ENCODE peak calls at places on chromosomes 11 and 22, in seven cellular contexts. One of them, this sample, is unnamed.

GRCh38 chr11:73085189-73085875 is 56.8 kb downstream of the FCHSD2 start:
- DNase-seq in HCT116: no peak
- DNase-seq in tibial artery: no peak
- DNase-seq in H1: no peak
- DNase-seq in body of pancreas: no peak
- DNase-seq in neural progenitor cell: no peak
- DNase-seq in CD8-positive, alpha-beta T cell: no peak
- DNase-seq in this sample: no peak

GRCh38 chr11:45025716-45026492 is 75.2 kb upstream of the TP53I11 start:
- DNase-seq in HCT116: no peak
- DNase-seq in tibial artery: peak; percentile 53
- DNase-seq in H1: no peak
- DNase-seq in body of pancreas: peak; percentile 29
- DNase-seq in neural progenitor cell: no peak
- DNase-seq in CD8-positive, alpha-beta T cell: no peak
- DNase-seq in this sample: no peak

GRCh38 chr22:37319469-37319868 is 37.2 kb downstream of the CYTH4 start:
- DNase-seq in HCT116: no peak
- DNase-seq in tibial artery: no peak
- DNase-seq in H1: no peak
- DNase-seq in body of pancreas: no peak
- DNase-seq in neural progenitor cell: no peak
- DNase-seq in CD8-positive, alpha-beta T cell: no peak
- DNase-seq in this sample: no peak

GRCh38 chr22:38655532-38656255 is 498 bp downstream of the FAM227A start:
- DNase-seq in HCT116: no peak
- DNase-seq in tibial artery: no peak
- DNase-seq in H1: peak; percentile 5
- DNase-seq in body of pancreas: no peak
- DNase-seq in neural progenitor cell: no peak
- DNase-seq in CD8-positive, alpha-beta T cell: no peak
- DNase-seq in this sample: no peak

GRCh38 chr22:42388130-42388797 is 43.9 kb downstream of the NFAM1 start:
- DNase-seq in HCT116: no peak
- DNase-seq in tibial artery: no peak
- DNase-seq in H1: no peak
- DNase-seq in body of pancreas: peak; percentile 60
- DNase-seq in neural progenitor cell: peak; percentile 75
- DNase-seq in CD8-positive, alpha-beta T cell: no peak
- DNase-seq in this sample: no peak

GRCh38 chr22:50216161-50216683 is 15.4 kb downstream of the SELENOO start:
- DNase-seq in HCT116: no peak
- DNase-seq in tibial artery: no peak
- DNase-seq in H1: no peak
- DNase-seq in body of pancreas: no peak
- DNase-seq in neural progenitor cell: no peak
- DNase-seq in CD8-positive, alpha-beta T cell: peak; percentile 17
- DNase-seq in this sample: no peak

GRCh38 chr22:23393721-23394320 is 186.3 kb downstream of the IGLL1 start:
- DNase-seq in HCT116: no peak
- DNase-seq in tibial artery: peak; percentile 12
- DNase-seq in H1: no peak
- DNase-seq in body of pancreas: no peak
- DNase-seq in neural progenitor cell: no peak
- DNase-seq in CD8-positive, alpha-beta T cell: no peak
- DNase-seq in this sample: no peak

GRCh38 chr11:23233075-23233474 is 372.8 kb upstream of the CCDC179 start:
- DNase-seq in HCT116: no peak
- DNase-seq in tibial artery: no peak
- DNase-seq in H1: no peak
- DNase-seq in body of pancreas: no peak
- DNase-seq in neural progenitor cell: no peak
- DNase-seq in CD8-positive, alpha-beta T cell: no peak
- DNase-seq in this sample: no peak

GRCh38 chr11:27497284-27497866 is 9.2 kb downstream of the LIN7C start:
- DNase-seq in HCT116: no peak
- DNase-seq in tibial artery: no peak
- DNase-seq in H1: no peak
- DNase-seq in body of pancreas: no peak
- DNase-seq in neural progenitor cell: no peak
- DNase-seq in CD8-positive, alpha-beta T cell: no peak
- DNase-seq in this sample: no peak

GRCh38 chr11:96013459-96014213 is 89.7 kb upstream of the MTMR2 start:
- DNase-seq in HCT116: no peak
- DNase-seq in tibial artery: no peak
- DNase-seq in H1: no peak
- DNase-seq in body of pancreas: no peak
- DNase-seq in neural progenitor cell: no peak
- DNase-seq in CD8-positive, alpha-beta T cell: peak; percentile 58
- DNase-seq in this sample: no peak

GRCh38 chr22:49948958-49949913 is 11.3 kb upstream of the PIM3 start:
- DNase-seq in HCT116: no peak
- DNase-seq in tibial artery: no peak
- DNase-seq in H1: no peak
- DNase-seq in body of pancreas: peak; percentile 95
- DNase-seq in neural progenitor cell: no peak
- DNase-seq in CD8-positive, alpha-beta T cell: no peak
- DNase-seq in this sample: no peak

GRCh38 chr22:20229916-20230775 is 38.0 kb downstream of the RTN4R start:
- DNase-seq in HCT116: no peak
- DNase-seq in tibial artery: peak; percentile 64
- DNase-seq in H1: no peak
- DNase-seq in body of pancreas: peak; percentile 47
- DNase-seq in neural progenitor cell: no peak
- DNase-seq in CD8-positive, alpha-beta T cell: no peak
- DNase-seq in this sample: no peak

GRCh38 chr11:64409278-64409677 is 50.3 kb downstream of the RPS6KA4 start:
- DNase-seq in HCT116: no peak
- DNase-seq in tibial artery: no peak
- DNase-seq in H1: no peak
- DNase-seq in body of pancreas: no peak
- DNase-seq in neural progenitor cell: no peak
- DNase-seq in CD8-positive, alpha-beta T cell: no peak
- DNase-seq in this sample: no peak

GRCh38 chr22:22025320-22026156 is 43.0 kb upstream of the TOP3B start:
- DNase-seq in HCT116: no peak
- DNase-seq in tibial artery: no peak
- DNase-seq in H1: no peak
- DNase-seq in body of pancreas: no peak
- DNase-seq in neural progenitor cell: no peak
- DNase-seq in CD8-positive, alpha-beta T cell: no peak
- DNase-seq in this sample: no peak

GRCh38 chr22:33848251-33848650 is 72.0 kb downstream of the LARGE1 start:
- DNase-seq in HCT116: no peak
- DNase-seq in tibial artery: no peak
- DNase-seq in H1: no peak
- DNase-seq in body of pancreas: no peak
- DNase-seq in neural progenitor cell: no peak
- DNase-seq in CD8-positive, alpha-beta T cell: no peak
- DNase-seq in this sample: no peak

GRCh38 chr11:34696876-34697275 is 76.0 kb downstream of the EHF start:
- DNase-seq in HCT116: no peak
- DNase-seq in tibial artery: no peak
- DNase-seq in H1: no peak
- DNase-seq in body of pancreas: no peak
- DNase-seq in neural progenitor cell: no peak
- DNase-seq in CD8-positive, alpha-beta T cell: no peak
- DNase-seq in this sample: no peak

GRCh38 chr11:19777342-19778102 is 64.9 kb downstream of the NAV2 start:
- DNase-seq in HCT116: no peak
- DNase-seq in tibial artery: no peak
- DNase-seq in H1: no peak
- DNase-seq in body of pancreas: peak; percentile 40
- DNase-seq in neural progenitor cell: peak; percentile 40
- DNase-seq in CD8-positive, alpha-beta T cell: no peak
- DNase-seq in this sample: no peak

GRCh38 chr11:73554677-73555320 is 43.1 kb downstream of the FAM168A start:
- DNase-seq in HCT116: no peak
- DNase-seq in tibial artery: no peak
- DNase-seq in H1: no peak
- DNase-seq in body of pancreas: no peak
- DNase-seq in neural progenitor cell: no peak
- DNase-seq in CD8-positive, alpha-beta T cell: no peak
- DNase-seq in this sample: no peak

GRCh38 chr11:70517996-70518907 is 119.9 kb downstream of the CTTN start:
- DNase-seq in HCT116: no peak
- DNase-seq in tibial artery: no peak
- DNase-seq in H1: no peak
- DNase-seq in body of pancreas: no peak
- DNase-seq in neural progenitor cell: no peak
- DNase-seq in CD8-positive, alpha-beta T cell: no peak
- DNase-seq in this sample: no peak

GRCh38 chr11:110349109-110349996 is 52.9 kb upstream of the RDX start:
- DNase-seq in HCT116: no peak
- DNase-seq in tibial artery: no peak
- DNase-seq in H1: no peak
- DNase-seq in body of pancreas: no peak
- DNase-seq in neural progenitor cell: peak; percentile 29
- DNase-seq in CD8-positive, alpha-beta T cell: no peak
- DNase-seq in this sample: no peak

GRCh38 chr11:19735512-19735911 is 22.9 kb downstream of the NAV2 start:
- DNase-seq in HCT116: no peak
- DNase-seq in tibial artery: no peak
- DNase-seq in H1: no peak
- DNase-seq in body of pancreas: no peak
- DNase-seq in neural progenitor cell: no peak
- DNase-seq in CD8-positive, alpha-beta T cell: no peak
- DNase-seq in this sample: no peak

GRCh38 chr11:120354068-120354467 is 17.9 kb downstream of the ARHGEF12 start:
- DNase-seq in HCT116: no peak
- DNase-seq in tibial artery: no peak
- DNase-seq in H1: no peak
- DNase-seq in body of pancreas: no peak
- DNase-seq in neural progenitor cell: no peak
- DNase-seq in CD8-positive, alpha-beta T cell: no peak
- DNase-seq in this sample: no peak

GRCh38 chr11:74870485-74870884 is 78.4 kb downstream of the XRRA1 start:
- DNase-seq in HCT116: peak; percentile 10
- DNase-seq in tibial artery: no peak
- DNase-seq in H1: no peak
- DNase-seq in body of pancreas: no peak
- DNase-seq in neural progenitor cell: peak; percentile 56
- DNase-seq in CD8-positive, alpha-beta T cell: no peak
- DNase-seq in this sample: no peak
- H3K9me3 ChIP-seq in HCT116: peaks cover 35% of the 10 kb centered on the region
- H3K9me3 ChIP-seq in tibial artery: peaks cover 91% of the 10 kb centered on the region
- H3K9me3 ChIP-seq in H1: peaks cover 43% of the 10 kb centered on the region
- H3K9me3 ChIP-seq in body of pancreas: peaks cover 72% of the 10 kb centered on the region
- H3K9me3 ChIP-seq in neural progenitor cell: peaks cover 37% of the 10 kb centered on the region
- H3K9me3 ChIP-seq in CD8-positive, alpha-beta T cell: peaks cover 24% of the 10 kb centered on the region
- H3K9me3 ChIP-seq in this sample: peaks cover 24% of the 10 kb centered on the region

GRCh38 chr11:134598368-134598767 is 186.3 kb upstream of the B3GAT1 start:
- DNase-seq in HCT116: no peak
- DNase-seq in tibial artery: no peak
- DNase-seq in H1: no peak
- DNase-seq in body of pancreas: no peak
- DNase-seq in neural progenitor cell: no peak
- DNase-seq in CD8-positive, alpha-beta T cell: no peak
- DNase-seq in this sample: no peak
- H3K9me3 ChIP-seq in HCT116: no peaks in the 10 kb centered on the region
- H3K9me3 ChIP-seq in tibial artery: no peaks in the 10 kb centered on the region
- H3K9me3 ChIP-seq in H1: no peaks in the 10 kb centered on the region
- H3K9me3 ChIP-seq in body of pancreas: no peaks in the 10 kb centered on the region
- H3K9me3 ChIP-seq in neural progenitor cell: no peaks in the 10 kb centered on the region
- H3K9me3 ChIP-seq in CD8-positive, alpha-beta T cell: no peaks in the 10 kb centered on the region
- H3K9me3 ChIP-seq in this sample: no peaks in the 10 kb centered on the region

GRCh38 chr22:11598492-11599440 is 3929.2 kb upstream of the OR11H1 start:
- DNase-seq in HCT116: no peak
- DNase-seq in tibial artery: no peak
- DNase-seq in H1: no peak
- DNase-seq in body of pancreas: no peak
- DNase-seq in neural progenitor cell: no peak
- DNase-seq in CD8-positive, alpha-beta T cell: no peak
- DNase-seq in this sample: no peak
- H3K9me3 ChIP-seq in HCT116: peaks cover 13% of the 10 kb centered on the region
- H3K9me3 ChIP-seq in tibial artery: peaks cover 28% of the 10 kb centered on the region
- H3K9me3 ChIP-seq in H1: peaks cover 70% of the 10 kb centered on the region
- H3K9me3 ChIP-seq in body of pancreas: peaks cover 44% of the 10 kb centered on the region
- H3K9me3 ChIP-seq in neural progenitor cell: peaks cover 36% of the 10 kb centered on the region
- H3K9me3 ChIP-seq in CD8-positive, alpha-beta T cell: no peaks in the 10 kb centered on the region
- H3K9me3 ChIP-seq in this sample: no peaks in the 10 kb centered on the region

DNA sequence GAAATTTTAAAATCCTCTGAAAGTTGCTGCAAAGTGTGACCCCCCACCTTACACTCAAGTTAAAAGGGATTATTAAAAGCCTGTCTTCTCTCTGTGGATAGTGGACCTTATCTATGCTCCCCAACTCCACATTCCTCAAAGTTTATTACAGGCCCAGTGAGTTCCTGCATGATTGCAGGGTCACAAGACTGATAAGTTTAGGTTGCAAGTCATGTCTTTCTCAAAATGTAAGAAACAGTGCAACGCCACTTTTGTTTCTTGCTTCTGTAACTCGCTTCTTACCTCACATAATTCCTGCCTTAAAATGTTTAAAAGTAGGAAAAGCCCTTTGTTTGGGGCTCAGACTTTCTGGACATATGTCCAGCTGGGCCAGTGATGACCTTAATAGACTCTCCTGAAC is 38.4 kb upstream of the GLYAT start:
- DNase-seq in HCT116: no peak
- DNase-seq in tibial artery: no peak
- DNase-seq in H1: no peak
- DNase-seq in body of pancreas: no peak
- DNase-seq in neural progenitor cell: no peak
- DNase-seq in CD8-positive, alpha-beta T cell: no peak
- DNase-seq in this sample: no peak
- H3K9me3 ChIP-seq in HCT116: no peaks in the 10 kb centered on the region
- H3K9me3 ChIP-seq in tibial artery: no peaks in the 10 kb centered on the region
- H3K9me3 ChIP-seq in H1: peaks cover 55% of the 10 kb centered on the region
- H3K9me3 ChIP-seq in body of pancreas: no peaks in the 10 kb centered on the region
- H3K9me3 ChIP-seq in neural progenitor cell: peaks cover 6% of the 10 kb centered on the region
- H3K9me3 ChIP-seq in CD8-positive, alpha-beta T cell: no peaks in the 10 kb centered on the region
- H3K9me3 ChIP-seq in this sample: no peaks in the 10 kb centered on the region

DNA sequence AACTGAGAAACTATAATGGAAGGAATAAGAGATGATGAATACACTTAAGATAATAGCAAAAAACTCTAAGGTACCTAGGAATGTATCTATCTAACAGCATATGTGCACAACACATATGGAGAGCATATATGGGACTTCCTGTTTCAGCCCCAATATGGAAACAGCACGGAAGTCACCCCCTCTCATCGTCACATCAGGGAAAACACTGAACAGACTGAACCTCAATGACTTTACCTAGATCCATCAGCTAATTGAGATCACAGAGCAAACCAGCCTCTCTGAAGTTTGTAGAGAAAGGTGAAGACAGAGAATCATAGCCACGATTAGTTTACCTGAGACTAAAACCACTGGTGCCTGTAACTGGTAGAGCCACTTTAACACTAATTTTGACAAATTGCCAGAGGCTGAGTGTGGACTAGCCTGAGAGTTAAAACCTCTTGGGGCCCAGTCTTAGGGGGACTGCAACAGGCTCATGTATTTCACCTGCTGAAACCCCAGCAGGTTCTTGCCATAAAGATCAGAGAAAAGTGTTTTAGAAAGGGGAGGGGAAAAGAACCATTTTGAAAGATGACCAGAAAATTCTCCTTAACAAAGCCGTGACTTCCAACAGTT is 722.6 kb downstream of the TBC1D22A start:
- DNase-seq in HCT116: no peak
- DNase-seq in tibial artery: no peak
- DNase-seq in H1: no peak
- DNase-seq in body of pancreas: no peak
- DNase-seq in neural progenitor cell: no peak
- DNase-seq in CD8-positive, alpha-beta T cell: no peak
- DNase-seq in this sample: no peak
- H3K9me3 ChIP-seq in HCT116: no peaks in the 10 kb centered on the region
- H3K9me3 ChIP-seq in tibial artery: no peaks in the 10 kb centered on the region
- H3K9me3 ChIP-seq in H1: peaks cover 78% of the 10 kb centered on the region
- H3K9me3 ChIP-seq in body of pancreas: no peaks in the 10 kb centered on the region
- H3K9me3 ChIP-seq in neural progenitor cell: peaks cover 10% of the 10 kb centered on the region
- H3K9me3 ChIP-seq in CD8-positive, alpha-beta T cell: no peaks in the 10 kb centered on the region
- H3K9me3 ChIP-seq in this sample: no peaks in the 10 kb centered on the region